ENCODE peak calls at places on chromosome 2, in eight cellular contexts. U is putamen; O is left kidney; E is stimulated activated CD8-positive, alpha-beta memory T cell treated with anti-CD3 and anti-CD28 coated beads, Interleukin-15, amount 100 ng/mL, for 24 hours; X is endothelial cell; W is GM20000; H is kidney glomerular epithelial cell; A is ecto neural progenitor cell. G is an unnamed sample.

GRCh38 chr2:27441226-27441926 is 805 bp upstream of the KRTCAP3 start:
- DNase-seq in U (no peak), O (no peak), E (no peak), X (no peak), W (no peak), H (no peak), A (no peak), G (no peak)

GRCh38 chr2:176827269-176827668 is 385.3 kb upstream of the HNRNPA3 start:
- DNase-seq in U (no peak), O (peak; percentile 81), E (no peak), X (no peak), W (no peak), H (peak; percentile 59), A (no peak), G (no peak)

GRCh38 chr2:133591164-133591563 is 22.9 kb upstream of the NCKAP5 start:
- DNase-seq in U (peak; percentile 88), O (peak; percentile 71), E (no peak), X (no peak), W (no peak), H (no peak), A (no peak), G (no peak)

GRCh38 chr2:110106642-110107041 is 9.0 kb downstream of the MALL start:
- DNase-seq in U (no peak), O (no peak), E (no peak), X (no peak), W (no peak), H (peak; percentile 36), A (no peak), G (no peak)

GRCh38 chr2:237558918-237559645 is 7.3 kb upstream of the PRLH start:
- DNase-seq in U (no peak), O (peak; percentile 80), E (no peak), X (no peak), W (no peak), H (peak; percentile 48), A (no peak), G (no peak)

GRCh38 chr2:53021285-53021684 is 746.3 kb upstream of the CHAC2 start:
- DNase-seq in U (no peak), O (peak; percentile 11), E (no peak), X (no peak), W (no peak), H (no peak), A (no peak), G (no peak)

GRCh38 chr2:129741165-129741564 is 238.3 kb upstream of the RAB6C start:
- DNase-seq in U (no peak), O (no peak), E (no peak), X (no peak), W (no peak), H (no peak), A (no peak), G (no peak)

GRCh38 chr2:97645112-97645699 is 656 bp upstream of the COX5B start:
- DNase-seq in U (no peak), O (no peak), E (no peak), X (peak; percentile 33), W (peak; percentile 29), H (peak; percentile 32), A (no peak), G (no peak)